ENCODE peak calls at places on chromosomes 1 and 21, in seven cellular contexts. T, M, X, A, F, Y and O are unnamed samples.
A peak's percentile ranks its signal among the peaks of the same experiment; 100 is the strongest.

GRCh38 chr1:9782897-9783296 is 40.9 kb downstream of the CLSTN1 start:
- DNase-seq in A (no peak), M (no peak), T (no peak), F (no peak), X (no peak), Y (no peak), O (no peak)

GRCh38 chr1:153337980-153338853 is 10.4 kb downstream of the PGLYRP4 start:
- DNase-seq in X (no peak), Y (no peak), A (no peak), F (no peak), M (no peak), T (no peak), O (no peak)

GRCh38 chr1:56578963-56579875 is at the start of gene PLPP3:
- DNase-seq in M (peak; percentile 90), X (peak; percentile 88), T (peak; percentile 95), F (peak; percentile 95), Y (peak; percentile 89), A (no peak), O (peak; percentile 70)

GRCh38 chr1:8903410-8903809 is 24.9 kb upstream of the ENO1 start:
- DNase-seq in A (no peak), X (peak; percentile 77), Y (peak; percentile 19), F (peak; percentile 40), M (no peak), T (no peak), O (no peak)

GRCh38 chr1:245419572-245419971 is 264.8 kb downstream of the KIF26B start:
- DNase-seq in M (no peak), T (no peak), X (no peak), Y (no peak), F (no peak), A (no peak), O (no peak)

GRCh38 chr1:101732221-101732620 is 264.5 kb downstream of the OLFM3 start:
- DNase-seq in A (no peak), Y (no peak), F (no peak), T (no peak), M (no peak), X (no peak), O (no peak)

GRCh38 chr1:223553957-223554356 is 111.5 kb downstream of the CAPN8 start:
- DNase-seq in A (no peak), X (no peak), T (no peak), Y (no peak), M (no peak), F (no peak), O (no peak)

GRCh38 chr1:62687903-62688686 is at the start of gene DOCK7:
- DNase-seq in A (peak; percentile 25), T (peak; percentile 93), F (peak; percentile 86), Y (peak; percentile 62), M (peak; percentile 85), X (peak; percentile 77), O (peak; percentile 54)

GRCh38 chr1:159821171-159821867 is 5.4 kb upstream of the SLAMF8 start:
- DNase-seq in F (no peak), M (peak; percentile 49), X (peak; percentile 16), T (no peak), Y (no peak), A (no peak), O (no peak)

GRCh38 chr1:11573293-11573692 is 80.9 kb downstream of the FBXO2 start:
- DNase-seq in Y (no peak), T (no peak), F (no peak), M (no peak), A (no peak), X (no peak), O (no peak)

GRCh38 chr1:38128511-38128910 is 81.9 kb upstream of the POU3F1 start:
- DNase-seq in T (no peak), F (no peak), M (no peak), A (no peak), X (no peak), Y (no peak), O (no peak)

GRCh38 chr1:56135864-56136147 is 443.6 kb downstream of the PLPP3 start:
- DNase-seq in F (no peak), T (no peak), X (no peak), Y (no peak), M (no peak), A (no peak), O (no peak)

GRCh38 chr1:46174448-46175231 is at the start of gene TSPAN1:
- DNase-seq in M (no peak), T (no peak), X (no peak), A (peak; percentile 2), F (peak; percentile 72), Y (no peak), O (no peak)

GRCh38 chr21:15301736-15302135 is 236.9 kb upstream of the NRIP1 start:
- DNase-seq in F (no peak), A (no peak), X (peak; percentile 32), Y (peak; percentile 67), M (no peak), T (no peak), O (no peak)

GRCh38 chr1:228287541-228288425 is 79.9 kb downstream of the OBSCN start:
- DNase-seq in X (no peak), T (peak; percentile 68), Y (no peak), A (peak; percentile 3), F (no peak), M (peak; percentile 35), O (no peak)

GRCh38 chr1:23619299-23620188 is 60.2 kb upstream of the ID3 start:
- DNase-seq in X (no peak), Y (peak; percentile 13), F (no peak), M (peak; percentile 50), A (peak; percentile 86), T (no peak), O (no peak)

GRCh38 chr1:65198095-65198494 is 50.1 kb downstream of the AK4 start:
- DNase-seq in Y (no peak), M (no peak), T (no peak), X (no peak), A (no peak), F (no peak), O (no peak)

GRCh38 chr1:54253480-54253879 is 53.5 kb downstream of the MRPL37 start:
- DNase-seq in T (no peak), X (peak; percentile 31), A (no peak), F (peak; percentile 97), Y (peak; percentile 94), M (no peak), O (no peak)

GRCh38 chr1:171140466-171140865 is 44.6 kb upstream of the FMO2 start:
- DNase-seq in A (no peak), X (no peak), Y (no peak), M (no peak), F (no peak), T (no peak), O (no peak)

GRCh38 chr1:29826646-29827045 is 590.3 kb downstream of the PTPRU start:
- DNase-seq in A (no peak), X (no peak), Y (no peak), T (no peak), F (no peak), M (no peak), O (no peak)

GRCh38 chr1:40839943-40840335 is 22.2 kb downstream of the CITED4 start:
- DNase-seq in T (peak; percentile 49), Y (no peak), A (no peak), X (no peak), F (no peak), M (no peak), O (no peak)

GRCh38 chr1:226728448-226728847 is 10.6 kb downstream of the ITPKB start:
- DNase-seq in X (no peak), M (no peak), Y (no peak), F (no peak), T (no peak), A (no peak), O (no peak)

GRCh38 chr1:94690033-94690712 is 130.0 kb upstream of the SLC44A3 start:
- DNase-seq in Y (peak; percentile 94), M (no peak), F (no peak), X (no peak), A (no peak), T (no peak), O (no peak)

GRCh38 chr1:62271932-62272728 is 47.1 kb downstream of the KANK4 start:
- DNase-seq in F (peak; percentile 8), A (peak; percentile 65), Y (no peak), M (no peak), X (no peak), T (no peak), O (no peak)

GRCh38 chr1:1330366-1331067 is 563 bp upstream of the TAS1R3 start:
- DNase-seq in M (no peak), A (no peak), X (no peak), T (no peak), F (no peak), Y (no peak), O (no peak)

GRCh38 chr1:245997471-245998258 is 509.4 kb downstream of the SMYD3 start:
- DNase-seq in Y (peak; percentile 72), M (no peak), X (peak; percentile 29), T (no peak), A (no peak), F (no peak), O (no peak)

GRCh38 chr1:165958306-165958705 is 130.9 kb downstream of the UCK2 start:
- DNase-seq in M (no peak), A (no peak), T (no peak), F (no peak), Y (no peak), X (no peak), O (no peak)

GRCh38 chr1:7427901-7428300 is 343.2 kb upstream of the VAMP3 start:
- DNase-seq in A (peak; percentile 3), M (peak; percentile 21), F (peak; percentile 3), T (no peak), Y (no peak), X (no peak), O (no peak)

GRCh38 chr1:38140025-38140487 is 93.5 kb upstream of the POU3F1 start:
- DNase-seq in F (no peak), A (no peak), M (no peak), T (no peak), Y (no peak), X (no peak), O (no peak)

DNA sequence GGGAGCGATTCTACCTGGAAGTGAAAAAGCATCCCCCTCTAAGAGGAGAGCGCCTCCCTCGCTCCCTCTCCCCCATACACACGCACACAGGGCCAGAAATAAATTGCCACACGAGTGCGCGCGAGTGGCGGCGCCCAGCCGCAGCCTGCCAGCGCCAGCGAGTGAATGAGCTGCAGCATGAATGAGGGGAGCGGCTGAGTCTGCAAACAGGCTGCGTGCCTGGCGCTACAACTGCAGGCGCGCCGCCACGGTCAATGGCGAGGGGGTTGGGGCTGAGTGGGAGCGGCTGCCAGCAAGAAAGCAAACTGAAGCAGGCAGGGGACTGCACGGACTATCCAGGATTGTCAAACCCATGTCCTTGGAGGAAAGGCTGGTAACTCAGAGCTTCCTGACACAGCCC is 2.2 kb downstream of the CAMK1G start:
- DNase-seq in F (peak; percentile 80), Y (no peak), T (peak; percentile 83), X (no peak), M (peak; percentile 55), A (no peak), O (peak; percentile 60)
- H3K27ac ChIP-seq in F (no peak overlapping the region), Y (no peak overlapping the region), T (no peak overlapping the region), X (no peak overlapping the region), M (no peak overlapping the region), A (no peak overlapping the region), O (no peak overlapping the region)

GRCh38 chr1:151061012-151061401 is 810 bp downstream of the MLLT11 start:
- DNase-seq in T (no peak), M (no peak), X (peak; percentile 64), F (peak; percentile 61), Y (peak; percentile 34), A (no peak), O (no peak)
- H3K27ac ChIP-seq in T (no peak overlapping the region), M (no peak overlapping the region), X (peak overlapping the region; percentile 100), F (peak overlapping the region; percentile 78), Y (peak overlapping the region; percentile 94), A (peak overlapping the region; percentile 99), O (no peak overlapping the region)

GRCh38 chr1:79976287-79976686 is 969.8 kb upstream of the ADGRL4 start:
- DNase-seq in T (no peak), X (no peak), M (no peak), A (no peak), F (no peak), Y (peak; percentile 12), O (no peak)
- H3K27ac ChIP-seq in T (no peak overlapping the region), X (no peak overlapping the region), M (no peak overlapping the region), A (no peak overlapping the region), F (no peak overlapping the region), Y (no peak overlapping the region), O (no peak overlapping the region)

GRCh38 chr1:80181418-80181817 is 1174.9 kb upstream of the ADGRL4 start:
- DNase-seq in F (no peak), Y (no peak), A (no peak), X (no peak), M (no peak), T (no peak), O (no peak)
- H3K27ac ChIP-seq in F (no peak overlapping the region), Y (no peak overlapping the region), A (no peak overlapping the region), X (no peak overlapping the region), M (no peak overlapping the region), T (no peak overlapping the region), O (no peak overlapping the region)